ENCODE peak calls at places on chromosome 5, in nine cellular contexts. E, Y, L, Q, O, R, T, X and F are unnamed samples.

GRCh38 chr5:411728-412127 is 31.2 kb upstream of the EXOC3 start:
- DNase-seq in E (no peak), Y (no peak), L (no peak), Q (no peak), O (no peak), R (peak), T (no peak), X (no peak), F (no peak)

GRCh38 chr5:180824630-180825476 is 22.2 kb upstream of the MGAT1 start:
- DNase-seq in E (no peak), Y (no peak), L (no peak), Q (no peak), O (no peak), R (no peak), T (no peak), X (no peak), F (no peak)

GRCh38 chr5:56711191-56711590 is 104.2 kb upstream of the MAP3K1 start:
- DNase-seq in E (no peak), Y (peak), L (no peak), Q (peak), O (no peak), R (no peak), T (no peak), X (no peak), F (no peak)

GRCh38 chr5:126846756-126847155 is 69.8 kb downstream of the LMNB1 start:
- DNase-seq in E (no peak), Y (no peak), L (no peak), Q (peak), O (no peak), R (no peak), T (no peak), X (no peak), F (no peak)

GRCh38 chr5:160419458-160420330 is 813 bp upstream of the SLU7 start:
- DNase-seq in E (no peak), Y (no peak), L (no peak), Q (peak), O (no peak), R (no peak), T (no peak), X (no peak), F (no peak)

GRCh38 chr5:95712347-95712958 is 18.7 kb upstream of the RHOBTB3 start:
- DNase-seq in E (peak), Y (peak), L (peak), Q (peak), O (peak), R (peak), T (no peak), X (peak), F (no peak)

GRCh38 chr5:168962323-168962722 is 338.6 kb downstream of the SLIT3 start:
- DNase-seq in E (no peak), Y (no peak), L (no peak), Q (no peak), O (no peak), R (no peak), T (no peak), X (no peak), F (no peak)

GRCh38 chr5:133807348-133807747 is 161.1 kb downstream of the C5orf15 start:
- DNase-seq in E (no peak), Y (no peak), L (no peak), Q (no peak), O (no peak), R (no peak), T (no peak), X (no peak), F (no peak)

GRCh38 chr5:154038241-154038603 is 488 bp downstream of the FAM114A2 start:
- DNase-seq in E (no peak), Y (peak), L (no peak), Q (no peak), O (no peak), R (no peak), T (no peak), X (no peak), F (no peak)

GRCh38 chr5:12358371-12359090 is 454.3 kb upstream of the CTNND2 start:
- DNase-seq in E (no peak), Y (no peak), L (no peak), Q (no peak), O (no peak), R (no peak), T (no peak), X (no peak), F (no peak)

GRCh38 chr5:131382407-131383395 is 118.8 kb downstream of the CDC42SE2 start:
- DNase-seq in E (no peak), Y (peak), L (peak), Q (peak), O (peak), R (no peak), T (no peak), X (no peak), F (no peak)

GRCh38 chr5:66144799-66145390 is 795 bp downstream of the SREK1 start:
- DNase-seq in E (no peak), Y (no peak), L (no peak), Q (peak), O (peak), R (no peak), T (no peak), X (no peak), F (no peak)

GRCh38 chr5:119022017-119022745 is 33.8 kb upstream of the DTWD2 start:
- DNase-seq in E (no peak), Y (peak), L (peak), Q (peak), O (no peak), R (no peak), T (no peak), X (no peak), F (no peak)

GRCh38 chr5:54663876-54664275 is 146.3 kb downstream of the SNX18 start:
- DNase-seq in E (no peak), Y (no peak), L (peak), Q (peak), O (no peak), R (no peak), T (peak), X (peak), F (no peak)